ENCODE peak calls at places on chromosomes 4 and X, in four cellular contexts. Y is K562, U is HepG2, F is GM23338. N is an unnamed sample.

GRCh38 chr4:56086073-56086521 is 137.4 kb downstream of the CEP135 start:
- DNase-seq in F (peak), Y (no peak), U (no peak), N (peak)

GRCh38 chr4:40769266-40769665 is 19.5 kb downstream of the NSUN7 start:
- DNase-seq in F (no peak), Y (no peak), U (no peak), N (no peak)

GRCh38 chr4:7708238-7708637 is 231.4 kb downstream of the AFAP1 start:
- DNase-seq in U (no peak), Y (no peak), F (no peak), N (no peak)

GRCh38 chr4:681736-682451 is 7.1 kb downstream of the SLC49A3 start:
- DNase-seq in F (peak), Y (peak), U (peak), N (peak)

GRCh38 chr4:75099321-75099720 is 166.4 kb downstream of the PARM1 start:
- DNase-seq in U (no peak), Y (no peak), F (no peak), N (no peak)

GRCh38 chr4:47483722-47484121 is 1.4 kb upstream of the ATP10D start:
- DNase-seq in Y (no peak), F (no peak), U (no peak), N (no peak)

GRCh38 chr4:38740303-38740702 is 42.5 kb downstream of the TLR10 start:
- DNase-seq in F (no peak), U (no peak), Y (no peak), N (no peak)

GRCh38 chrX:23765449-23765848 is 17.5 kb upstream of the SAT1 start:
- DNase-seq in Y (no peak), U (no peak), F (no peak), N (no peak)

GRCh38 chrX:149962859-149963757 is 24.8 kb upstream of the EOLA2 start:
- DNase-seq in F (peak), U (peak), Y (peak), N (peak)

GRCh38 chr4:74206088-74206826 is 48.3 kb downstream of the MTHFD2L start:
- DNase-seq in Y (peak), U (no peak), F (no peak), N (peak)

GRCh38 chr4:76546282-76547166 is 111.5 kb downstream of the SHROOM3 start:
- DNase-seq in F (no peak), Y (no peak), U (no peak), N (peak)

GRCh38 chr4:176302283-176303275 is 17.2 kb upstream of the SPCS3 start:
- DNase-seq in F (no peak), Y (no peak), U (no peak), N (peak)

GRCh38 chrX:13007519-13008188 is 32.7 kb downstream of the TMSB4X start:
- DNase-seq in F (no peak), Y (no peak), U (no peak), N (no peak)

GRCh38 chrX:38879631-38880220 is 78.5 kb downstream of the MID1IP1 start:
- DNase-seq in Y (no peak), F (no peak), U (no peak), N (no peak)

GRCh38 chr4:5887361-5888221 is 5.3 kb downstream of the CRMP1 start:
- DNase-seq in Y (no peak), F (peak), U (no peak), N (peak)

GRCh38 chrX:6029014-6029413 is 199.7 kb downstream of the NLGN4X start:
- DNase-seq in U (no peak), Y (no peak), F (no peak), N (no peak)

GRCh38 chr4:54228064-54228527 is 997 bp upstream of the PDGFRA start:
- DNase-seq in F (peak), U (peak), Y (peak), N (peak)

GRCh38 chr4:99801005-99801699 is 15.5 kb upstream of the DAPP1 start:
- DNase-seq in U (no peak), Y (no peak), F (no peak), N (no peak)

GRCh38 chr4:7135389-7135746 is 57.0 kb upstream of the SORCS2 start:
- DNase-seq in F (no peak), Y (no peak), U (no peak), N (no peak)

GRCh38 chrX:87805829-87806490 is 288.4 kb downstream of the KLHL4 start:
- DNase-seq in F (peak), Y (no peak), U (no peak), N (peak)

GRCh38 chr4:40183615-40184411 is 13.0 kb upstream of the RHOH start:
- DNase-seq in U (no peak), F (no peak), Y (no peak), N (no peak)

GRCh38 chrX:130028196-130028595 is 45.8 kb downstream of the BCORL1 start:
- DNase-seq in Y (peak), U (no peak), F (peak), N (peak)

GRCh38 chrX:149513713-149514427 is 8.8 kb upstream of the IDS start:
- DNase-seq in F (no peak), Y (no peak), U (no peak), N (no peak)

GRCh38 chr4:26256016-26256415 is 64.8 kb upstream of the RBPJ start:
- DNase-seq in F (no peak), Y (no peak), U (no peak), N (no peak)

GRCh38 chrX:119617511-119618164 is 11.4 kb upstream of the NKRF start:
- DNase-seq in Y (no peak), U (no peak), F (peak), N (no peak)

GRCh38 chr4:74675673-74676279 is 118.5 kb downstream of the BTC start:
- DNase-seq in F (peak), Y (peak), U (peak), N (peak)

GRCh38 chrX:41301438-41301824 is 32.5 kb upstream of the DDX3X start:
- DNase-seq in Y (no peak), F (no peak), U (no peak), N (no peak)

GRCh38 chr4:73816814-73817213 is 19.7 kb upstream of the CXCL6 start:
- DNase-seq in F (no peak), Y (no peak), U (no peak), N (no peak)

GRCh38 chrX:100368167-100368566 is 41.9 kb downstream of the PCDH19 start:
- DNase-seq in F (peak), U (peak), Y (peak), N (peak)

GRCh38 chr4:13534344-13535063 is 9.8 kb downstream of the NKX3-2 start:
- DNase-seq in F (peak), Y (no peak), U (no peak), N (no peak)

GRCh38 chr4:13536607-13537006 is 7.7 kb downstream of the NKX3-2 start:
- DNase-seq in Y (no peak), U (no peak), F (no peak), N (no peak)

GRCh38 chr4:13537011-13537831 is 7.1 kb downstream of the NKX3-2 start:
- DNase-seq in U (no peak), Y (no peak), F (peak), N (no peak)

GRCh38 chr4:13535118-13535517 is 9.2 kb downstream of the NKX3-2 start:
- DNase-seq in U (no peak), Y (no peak), F (peak), N (no peak)

DNA sequence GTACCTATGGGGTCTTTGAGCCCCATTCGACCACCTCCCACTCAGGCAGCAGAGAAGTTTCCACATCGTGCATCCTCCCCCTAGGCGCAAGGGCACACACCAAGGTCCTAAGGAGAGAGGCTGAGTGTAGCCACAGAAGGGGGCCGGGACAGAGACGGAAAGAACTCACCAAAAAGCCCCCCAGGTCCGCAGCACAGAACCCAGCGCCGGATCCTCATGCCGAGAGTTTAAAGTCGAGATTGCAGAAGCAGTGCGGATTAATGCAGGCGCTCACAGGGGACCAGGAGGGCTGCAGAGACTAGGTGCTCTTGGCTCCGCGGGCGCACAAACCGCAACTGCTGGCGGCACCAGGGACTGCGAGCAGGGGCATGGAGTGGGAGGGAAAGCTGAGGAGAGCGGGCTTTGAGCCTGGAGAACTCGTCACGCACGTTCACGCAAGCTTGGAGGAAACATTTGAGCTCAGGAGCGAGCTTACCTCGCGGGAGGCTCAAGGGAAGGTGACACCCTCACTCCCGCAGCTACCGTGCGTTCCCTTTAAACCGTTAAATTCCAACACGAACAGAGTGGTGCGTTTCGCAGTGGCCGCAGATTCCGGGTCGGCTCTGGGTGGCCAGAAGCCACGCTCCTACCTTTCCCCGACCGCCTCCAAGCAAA is 8.5 kb downstream of the NKX3-2 start:
- DNase-seq in Y (no peak), U (no peak), F (peak), N (no peak)
- TF ChIP-seq EZH2 in Y (no peak), U (no peak), F (peak), N (peak)

GRCh38 chrX:153925739-153926593 is at the start of gene ARHGAP4:
- DNase-seq in Y (peak), F (peak), U (no peak), N (no peak)
- TF ChIP-seq EZH2 in Y (no peak), F (no peak), U (no peak), N (no peak)

DNA sequence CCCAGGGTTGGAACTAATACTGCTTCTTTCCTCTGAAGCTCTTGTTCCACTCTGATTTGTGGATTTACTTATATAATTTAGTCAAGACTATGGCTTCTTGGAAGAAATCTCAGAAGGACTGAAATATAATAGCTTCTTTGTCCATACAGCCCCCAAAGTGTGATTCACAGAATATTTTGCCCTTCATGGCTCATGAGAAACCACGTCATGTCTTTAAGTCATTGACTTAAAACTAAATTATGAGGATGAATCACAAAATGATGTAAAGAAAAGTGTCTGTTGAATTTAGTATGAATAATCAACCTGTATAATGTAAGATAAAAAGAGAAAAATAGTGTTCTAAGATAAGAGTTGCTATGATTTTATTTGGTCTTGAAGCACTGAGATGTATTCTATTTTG is 43.3 kb upstream of the AGA start:
- DNase-seq in U (no peak), Y (no peak), F (no peak), N (no peak)
- TF ChIP-seq EZH2 in U (no peak), Y (no peak), F (no peak), N (no peak)

GRCh38 chr4:133150643-133151300 is 1.7 kb downstream of the PCDH10 start:
- DNase-seq in F (peak), Y (no peak), U (no peak), N (peak)
- TF ChIP-seq EZH2 in F (peak), Y (no peak), U (no peak), N (no peak)

GRCh38 chr4:121070696-121071639 is 1.4 kb downstream of the NDNF start:
- DNase-seq in Y (no peak), F (peak), U (no peak), N (peak)
- TF ChIP-seq EZH2 in Y (no peak), F (no peak), U (no peak), N (peak)

GRCh38 chr4:110654254-110654635 is 31.4 kb upstream of the PITX2 start:
- DNase-seq in F (no peak), Y (no peak), U (no peak), N (no peak)
- TF ChIP-seq EZH2 in F (no peak), Y (no peak), U (no peak), N (no peak)

DNA sequence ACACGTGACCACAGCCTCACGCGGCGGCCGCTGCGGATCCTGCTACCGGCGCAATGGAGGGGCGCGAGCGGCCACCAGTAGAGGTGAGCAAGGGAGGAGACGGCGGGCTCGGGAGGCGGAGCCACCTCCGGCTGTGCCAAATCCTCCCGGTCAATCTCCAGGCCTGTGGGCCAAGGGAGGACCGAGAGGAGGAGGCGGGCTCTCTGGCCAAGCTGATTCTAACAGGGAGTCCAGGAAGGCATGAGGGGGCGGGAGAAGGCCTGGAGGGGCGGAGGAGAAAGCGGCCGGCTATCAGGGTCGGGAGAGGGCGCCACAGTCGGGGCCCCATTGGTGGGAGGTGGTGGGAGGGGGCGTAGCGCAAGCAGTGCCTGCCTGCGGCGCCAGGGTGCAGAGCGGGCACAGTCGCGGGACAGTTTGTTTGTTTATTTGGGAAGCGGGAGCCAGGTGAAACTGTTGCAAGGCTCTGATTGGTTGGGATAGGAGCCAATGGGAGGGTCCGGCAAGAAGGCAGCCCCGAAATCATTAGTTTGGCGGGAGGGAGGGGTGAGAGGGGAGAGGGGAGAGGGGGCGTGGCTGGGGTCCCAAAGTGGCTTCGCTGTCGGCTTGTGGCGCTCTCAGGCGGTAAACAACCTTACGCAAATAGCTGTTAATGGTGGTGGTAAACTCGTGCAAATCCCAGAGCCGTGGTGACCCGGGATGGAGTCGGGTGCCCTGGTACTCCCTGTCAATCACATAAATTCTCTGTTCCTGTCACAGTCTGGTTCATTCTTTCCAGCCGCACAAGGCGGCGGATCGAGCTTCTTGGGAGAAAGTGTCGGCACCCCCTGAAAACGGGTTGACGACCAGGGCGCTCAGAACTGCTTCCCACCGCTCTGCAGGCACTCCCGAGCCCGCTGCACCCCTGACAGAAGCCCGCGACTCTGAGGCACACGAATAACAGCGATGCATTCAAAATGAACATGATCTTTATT is at the start of gene IRS4:
- DNase-seq in F (peak), Y (no peak), U (peak), N (peak)
- TF ChIP-seq EZH2 in F (no peak), Y (no peak), U (no peak), N (no peak)